ENCODE peak calls at places on chromosome 10, in ten cellular contexts. V is amygdala, R is NB4, W is aorta, H is H9, T is H4, E is amniotic epithelial cell, C is hippocampal formation, K is fibroblast of lung, B is iris pigment epithelial cell. Z is an unnamed sample.

GRCh38 chr10:52491246-52492000 is 177.3 kb downstream of the DKK1 start:
- DNase-seq in V (no peak), R (no peak), W (no peak), H (no peak), T (peak), E (peak), C (no peak), K (peak), B (peak), Z (peak)

GRCh38 chr10:14296081-14296709 is 34.5 kb downstream of the FRMD4A start:
- DNase-seq in V (no peak), R (no peak), W (no peak), H (no peak), T (no peak), E (peak), C (no peak), K (peak), B (no peak), Z (no peak)

GRCh38 chr10:130127612-130128607 is 8.3 kb upstream of the GLRX3 start:
- DNase-seq in V (no peak), R (peak), W (peak), H (peak), T (peak), E (peak), C (peak), K (peak), B (peak), Z (peak)

GRCh38 chr10:44281662-44282061 is 103.2 kb downstream of the CXCL12 start:
- DNase-seq in V (no peak), R (no peak), W (no peak), H (no peak), T (no peak), E (no peak), C (no peak), K (no peak), B (no peak), Z (no peak)

GRCh38 chr10:74953214-74953613 is 126.8 kb downstream of the KAT6B start:
- DNase-seq in V (no peak), R (no peak), W (no peak), H (no peak), T (no peak), E (no peak), C (no peak), K (no peak), B (no peak), Z (no peak)

GRCh38 chr10:95456486-95456885 is 104.7 kb downstream of the SORBS1 start:
- DNase-seq in V (no peak), R (no peak), W (no peak), H (no peak), T (no peak), E (no peak), C (no peak), K (no peak), B (no peak), Z (no peak)

GRCh38 chr10:782751-783648 is 93.5 kb upstream of the DIP2C start:
- DNase-seq in V (no peak), R (no peak), W (peak), H (peak), T (no peak), E (no peak), C (no peak), K (no peak), B (no peak), Z (no peak)

GRCh38 chr10:85720931-85721330 is 645.7 kb downstream of the GRID1 start:
- DNase-seq in V (no peak), R (no peak), W (no peak), H (no peak), T (no peak), E (no peak), C (no peak), K (no peak), B (no peak), Z (no peak)

GRCh38 chr10:86601956-86602592 is 52.3 kb upstream of the OPN4 start:
- DNase-seq in V (no peak), R (peak), W (no peak), H (no peak), T (no peak), E (no peak), C (no peak), K (no peak), B (no peak), Z (no peak)

GRCh38 chr10:123135415-123136141 is at the start of gene HMX3:
- DNase-seq in V (no peak), R (peak), W (no peak), H (peak), T (no peak), E (no peak), C (no peak), K (no peak), B (no peak), Z (peak)

GRCh38 chr10:35089641-35090161 is 440 bp downstream of the CUL2 start:
- DNase-seq in V (no peak), R (peak), W (no peak), H (no peak), T (no peak), E (peak), C (no peak), K (peak), B (peak), Z (peak)

GRCh38 chr10:91796332-91797076 is 1.7 kb upstream of the TNKS2 start:
- DNase-seq in V (no peak), R (peak), W (no peak), H (peak), T (no peak), E (peak), C (no peak), K (no peak), B (peak), Z (peak)

GRCh38 chr10:30825495-30825894 is 195.9 kb upstream of the LYZL2 start:
- DNase-seq in V (no peak), R (no peak), W (no peak), H (no peak), T (no peak), E (no peak), C (no peak), K (no peak), B (no peak), Z (no peak)

GRCh38 chr10:8227246-8227645 is 172.8 kb downstream of the GATA3 start:
- DNase-seq in V (no peak), R (no peak), W (no peak), H (no peak), T (no peak), E (no peak), C (no peak), K (no peak), B (no peak), Z (no peak)

GRCh38 chr10:107415446-107415845 is 250.9 kb upstream of the SORCS1 start:
- DNase-seq in V (no peak), R (no peak), W (no peak), H (no peak), T (no peak), E (no peak), C (no peak), K (no peak), B (no peak), Z (no peak)

Z was measured in foreskin fibroblast.